ENCODE peak calls at places on chromosomes 12 and 14, in five cellular contexts. X is AG08396, I is iPS DF 6.9, Z is GM23248, A is RCC 7860. O is an unnamed sample.

GRCh38 chr12:55063291-55063690 is 43.5 kb downstream of the NEUROD4 start:
- DNase-seq in X (no peak), I (no peak), Z (no peak), A (no peak), O (no peak)

GRCh38 chr14:103520657-103521437 is 1.8 kb downstream of the CKB start:
- DNase-seq in X (peak; percentile 89), I (no peak), Z (peak; percentile 78), A (no peak), O (no peak)

GRCh38 chr14:91281346-91281745 is 36.8 kb upstream of the GPR68 start:
- DNase-seq in X (no peak), I (no peak), Z (peak; percentile 76), A (peak; percentile 37), O (no peak)

GRCh38 chr14:104866451-104867370 is 1.6 kb downstream of the CEP170B start:
- DNase-seq in X (no peak), I (no peak), Z (peak; percentile 28), A (no peak), O (no peak)

GRCh38 chr14:53327716-53328115 is 174.6 kb upstream of the DDHD1 start:
- DNase-seq in X (peak; percentile 30), I (no peak), Z (peak; percentile 82), A (no peak), O (peak; percentile 23)

GRCh38 chr12:91902860-91903683 is 242.6 kb downstream of the BTG1 start:
- DNase-seq in X (no peak), I (no peak), Z (peak; percentile 50), A (peak; percentile 37), O (no peak)

GRCh38 chr12:95231190-95231589 is 13.6 kb downstream of the VEZT start:
- DNase-seq in X (peak; percentile 56), I (no peak), Z (peak; percentile 34), A (no peak), O (no peak)

GRCh38 chr14:61812347-61813100 is 50.3 kb downstream of the SNAPC1 start:
- DNase-seq in X (peak; percentile 43), I (no peak), Z (peak; percentile 23), A (no peak), O (no peak)

GRCh38 chr12:53059434-53060063 is 9.7 kb downstream of the TNS2 start:
- DNase-seq in X (no peak), I (no peak), Z (no peak), A (no peak), O (no peak)

GRCh38 chr12:115944851-115945496 is 332.5 kb downstream of the MED13L start:
- DNase-seq in X (no peak), I (no peak), Z (no peak), A (no peak), O (no peak)

GRCh38 chr12:112963227-112963861 is 15.0 kb upstream of the OAS2 start:
- DNase-seq in X (no peak), I (no peak), Z (no peak), A (no peak), O (no peak)

GRCh38 chr12:79991586-79991985 is 56.7 kb upstream of the PPP1R12A start:
- DNase-seq in X (no peak), I (no peak), Z (no peak), A (no peak), O (no peak)

GRCh38 chr14:52279405-52279804 is 11.9 kb downstream of the PTGDR start:
- DNase-seq in X (peak; percentile 34), I (no peak), Z (peak; percentile 76), A (no peak), O (peak; percentile 2)

GRCh38 chr14:49620182-49621113 is at the start of the genes MGAT2 and RPL36AL:
- DNase-seq in X (peak; percentile 99), I (peak; percentile 97), Z (peak; percentile 99), A (peak; percentile 91), O (peak; percentile 91)

GRCh38 chr12:64269161-64269560 is 47.1 kb upstream of the KICS2 start:
- DNase-seq in X (no peak), I (no peak), Z (no peak), A (no peak), O (no peak)

GRCh38 chr12:106584104-106585064 is 1.6 kb downstream of the RFX4 start:
- DNase-seq in X (peak; percentile 22), I (no peak), Z (no peak), A (no peak), O (no peak)

GRCh38 chr14:23605931-23606585 is 27.5 kb upstream of the JPH4 start:
- DNase-seq in X (no peak), I (no peak), Z (peak; percentile 28), A (peak; percentile 14), O (no peak)

GRCh38 chr14:37172024-37172869 is at the start of gene SLC25A21:
- DNase-seq in X (peak; percentile 85), I (no peak), Z (peak; percentile 84), A (peak; percentile 37), O (peak; percentile 35)

GRCh38 chr14:80055912-80056801 is 155.1 kb downstream of the DIO2 start:
- DNase-seq in X (peak; percentile 60), I (peak; percentile 33), Z (peak; percentile 73), A (peak; percentile 23), O (peak; percentile 5)

GRCh38 chr14:65949711-65950516 is 536.3 kb upstream of the CCDC196 start:
- DNase-seq in X (no peak), I (no peak), Z (peak; percentile 46), A (peak; percentile 46), O (peak; percentile 69)

GRCh38 chr14:103033744-103034143 is 23.6 kb downstream of the CDC42BPB start:
- DNase-seq in X (no peak), I (no peak), Z (no peak), A (no peak), O (no peak)

GRCh38 chr14:31926652-31927347 is 150.3 kb upstream of the ARHGAP5 start:
- DNase-seq in X (no peak), I (no peak), Z (no peak), A (no peak), O (peak; percentile 9)

GRCh38 chr12:66132408-66132807 is 1.9 kb upstream of the LLPH start:
- DNase-seq in X (peak; percentile 74), I (no peak), Z (peak; percentile 89), A (peak; percentile 82), O (peak; percentile 79)

GRCh38 chr14:63852817-63853730 is at the start of gene SYNE2:
- DNase-seq in X (peak; percentile 91), I (peak; percentile 67), Z (peak; percentile 78), A (peak; percentile 7), O (no peak)

GRCh38 chr12:84070311-84070710 is 842.3 kb downstream of the SLC6A15 start:
- DNase-seq in X (peak; percentile 61), I (no peak), Z (peak; percentile 96), A (no peak), O (no peak)

GRCh38 chr12:106118-106561 is 39.6 kb downstream of the IQSEC3 start:
- DNase-seq in X (no peak), I (no peak), Z (peak; percentile 7), A (no peak), O (no peak)

GRCh38 chr12:76274699-76275098 is 73.5 kb downstream of the BBS10 start:
- DNase-seq in X (peak; percentile 40), I (no peak), Z (peak; percentile 63), A (peak; percentile 90), O (no peak)

GRCh38 chr14:31380106-31380505 is 40.2 kb downstream of the HEATR5A start:
- DNase-seq in X (no peak), I (no peak), Z (no peak), A (no peak), O (no peak)

GRCh38 chr12:68279227-68280054 is 26.0 kb upstream of the IL22 start:
- DNase-seq in X (no peak), I (no peak), Z (no peak), A (no peak), O (no peak)

GRCh38 chr12:107731376-107731775 is 29.6 kb downstream of the PRDM4 start:
- DNase-seq in X (no peak), I (no peak), Z (no peak), A (no peak), O (peak; percentile 10)

GRCh38 chr12:1504304-1505150 is 89.9 kb downstream of the FBXL14 start:
- DNase-seq in X (no peak), I (no peak), Z (no peak), A (no peak), O (no peak)

GRCh38 chr12:20040844-20041243 is 327.5 kb upstream of the PDE3A start:
- DNase-seq in X (no peak), I (no peak), Z (no peak), A (no peak), O (no peak)

GRCh38 chr12:12899530-12900380 is 8.4 kb downstream of the GPRC5A start:
- DNase-seq in X (peak; percentile 55), I (no peak), Z (peak; percentile 98), A (peak; percentile 92), O (peak; percentile 84)

GRCh38 chr14:91339606-91340369 is 77.8 kb downstream of the CCDC88C start:
- DNase-seq in X (no peak), I (no peak), Z (no peak), A (no peak), O (no peak)

GRCh38 chr14:97301931-97302559 is 504.9 kb downstream of the VRK1 start:
- DNase-seq in X (no peak), I (no peak), Z (no peak), A (no peak), O (no peak)